ENCODE peak calls at places on chromosomes 4 and X, in seven cellular contexts. S, V, P, O, C, H and E are unnamed samples.

GRCh38 chr4:5424901-5425300 is 283.5 kb downstream of the EVC2 start:
- DNase-seq in H (no peak), C (no peak), P (no peak), V (no peak), S (no peak), O (no peak), E (peak; percentile 75)

GRCh38 chr4:3193531-3194203 is 55.3 kb upstream of the MSANTD1 start:
- DNase-seq in H (peak; percentile 51), P (no peak), C (no peak), S (no peak), O (no peak), V (peak; percentile 48), E (no peak)

GRCh38 chr4:76733380-76733779 is 164.6 kb downstream of the SOWAHB start:
- DNase-seq in H (peak; percentile 46), O (no peak), V (no peak), S (no peak), C (no peak), P (peak; percentile 52), E (no peak)

GRCh38 chr4:21986312-21986711 is 37.7 kb upstream of the KCNIP4 start:
- DNase-seq in S (no peak), P (no peak), O (no peak), V (no peak), H (no peak), C (no peak), E (no peak)

GRCh38 chr4:179596621-179597020 is 2154.4 kb upstream of the AGA start:
- DNase-seq in C (no peak), H (no peak), P (no peak), S (no peak), V (no peak), O (no peak), E (no peak)

GRCh38 chr4:7073526-7074390 is 5.9 kb upstream of the GRPEL1 start:
- DNase-seq in C (no peak), O (no peak), H (peak; percentile 83), P (no peak), S (no peak), V (peak; percentile 53), E (no peak)

GRCh38 chrX:13485167-13485566 is 84.2 kb upstream of the EGFL6 start:
- DNase-seq in H (no peak), C (no peak), O (no peak), S (no peak), V (no peak), P (peak; percentile 22), E (no peak)

GRCh38 chrX:25878806-25879205 is 259.3 kb upstream of the MAGEB18 start:
- DNase-seq in P (no peak), S (no peak), V (no peak), H (no peak), C (no peak), O (no peak), E (no peak)

GRCh38 chr4:19130836-19131235 is 1109.3 kb upstream of the LCORL start:
- DNase-seq in H (no peak), V (no peak), O (no peak), S (no peak), P (no peak), C (no peak), E (no peak)

GRCh38 chr4:54233697-54234496 is 4.8 kb downstream of the PDGFRA start:
- DNase-seq in O (peak; percentile 60), P (peak; percentile 80), S (peak; percentile 82), H (peak; percentile 90), V (peak; percentile 93), C (peak; percentile 80), E (peak; percentile 92)

GRCh38 chr4:135236035-135236434 is 1034.4 kb upstream of the PABPC4L start:
- DNase-seq in V (no peak), H (no peak), S (no peak), P (no peak), C (no peak), O (no peak), E (no peak)

GRCh38 chr4:77023920-77024319 is 51.9 kb downstream of the CCNI start:
- DNase-seq in S (no peak), C (peak; percentile 80), P (no peak), O (no peak), H (no peak), V (no peak), E (no peak)

GRCh38 chrX:24990585-24990984 is 25.2 kb downstream of the ARX start:
- DNase-seq in P (no peak), V (no peak), C (no peak), O (no peak), H (no peak), S (no peak), E (no peak)

GRCh38 chr4:87521757-87522374 is 7.3 kb downstream of the SPARCL1 start:
- DNase-seq in O (no peak), C (no peak), P (no peak), V (no peak), H (peak; percentile 97), S (no peak), E (no peak)

GRCh38 chr4:118338518-118338917 is 14.3 kb downstream of the PRSS12 start:
- DNase-seq in H (no peak), O (no peak), S (no peak), C (no peak), V (no peak), P (no peak), E (no peak)

GRCh38 chrX:66632986-66633385 is 5.9 kb downstream of the EDA2R start:
- DNase-seq in V (peak; percentile 54), C (no peak), P (no peak), O (no peak), S (no peak), H (no peak), E (no peak)

GRCh38 chrX:119756926-119757635 is 1.3 kb upstream of the SOWAHD start:
- DNase-seq in P (peak; percentile 26), H (no peak), C (no peak), V (no peak), O (no peak), S (no peak), E (peak; percentile 74)

GRCh38 chrX:153727108-153727931 is 2.7 kb downstream of the ABCD1 start:
- DNase-seq in S (peak; percentile 36), H (no peak), O (peak; percentile 73), C (peak; percentile 81), V (peak; percentile 31), P (peak; percentile 63), E (peak; percentile 80)

GRCh38 chr4:53490965-53491622 is 100.2 kb downstream of the LNX1 start:
- DNase-seq in O (peak; percentile 22), V (peak; percentile 95), H (peak; percentile 72), S (peak; percentile 48), P (peak; percentile 30), C (no peak), E (no peak)

GRCh38 chr4:82358773-82359324 is 14.9 kb downstream of the HNRNPD start:
- DNase-seq in O (no peak), S (no peak), C (no peak), V (peak; percentile 33), H (no peak), P (no peak), E (no peak)

GRCh38 chr4:82354788-82355187 is 19.0 kb downstream of the HNRNPD start:
- DNase-seq in H (no peak), V (no peak), S (no peak), O (no peak), C (no peak), P (no peak), E (no peak)

GRCh38 chr4:82352825-82353370 is 20.9 kb downstream of the HNRNPD start:
- DNase-seq in O (no peak), C (no peak), V (peak; percentile 22), S (no peak), P (no peak), H (no peak), E (no peak)

GRCh38 chr4:82360298-82361177 is 13.3 kb downstream of the HNRNPD start:
- DNase-seq in O (no peak), C (no peak), P (no peak), V (peak; percentile 79), S (no peak), H (peak; percentile 49), E (no peak)

GRCh38 chr4:82357640-82358039 is 16.2 kb downstream of the HNRNPD start:
- DNase-seq in O (no peak), P (no peak), V (no peak), C (no peak), S (no peak), H (no peak), E (no peak)
- H3K4me1 ChIP-seq in O (no peaks in the 10 kb centered on the region), P (peaks cover 14% of the 10 kb centered on the region), V (peaks cover 49% of the 10 kb centered on the region), C (no peaks in the 10 kb centered on the region), S (no peaks in the 10 kb centered on the region), H (no peaks in the 10 kb centered on the region), E (peaks cover 34% of the 10 kb centered on the region)

GRCh38 chrX:136193771-136194170 is 46.4 kb downstream of the FHL1 start:
- DNase-seq in V (no peak), C (no peak), P (no peak), H (no peak), O (no peak), S (no peak), E (no peak)

GRCh38 chrX:136192839-136193414 is 45.6 kb downstream of the FHL1 start:
- DNase-seq in O (no peak), C (no peak), H (no peak), P (no peak), S (no peak), V (peak; percentile 48), E (no peak)

GRCh38 chrX:136196691-136197155 is 49.4 kb downstream of the FHL1 start:
- DNase-seq in V (peak; percentile 47), H (no peak), O (no peak), C (no peak), P (no peak), S (no peak), E (no peak)

GRCh38 chrX:136194546-136194945 is 47.2 kb downstream of the FHL1 start:
- DNase-seq in H (no peak), C (no peak), S (no peak), P (no peak), O (no peak), V (no peak), E (no peak)

GRCh38 chrX:136195247-136195646 is 47.9 kb downstream of the FHL1 start:
- DNase-seq in V (no peak), C (no peak), S (no peak), H (no peak), O (no peak), P (no peak), E (no peak)
- H3K4me1 ChIP-seq in V (peaks cover 75% of the 10 kb centered on the region), C (no peaks in the 10 kb centered on the region), S (peaks cover 7% of the 10 kb centered on the region), H (peaks cover 2% of the 10 kb centered on the region), O (no peaks in the 10 kb centered on the region), P (peaks cover 6% of the 10 kb centered on the region), E (peaks cover 3% of the 10 kb centered on the region)

DNA sequence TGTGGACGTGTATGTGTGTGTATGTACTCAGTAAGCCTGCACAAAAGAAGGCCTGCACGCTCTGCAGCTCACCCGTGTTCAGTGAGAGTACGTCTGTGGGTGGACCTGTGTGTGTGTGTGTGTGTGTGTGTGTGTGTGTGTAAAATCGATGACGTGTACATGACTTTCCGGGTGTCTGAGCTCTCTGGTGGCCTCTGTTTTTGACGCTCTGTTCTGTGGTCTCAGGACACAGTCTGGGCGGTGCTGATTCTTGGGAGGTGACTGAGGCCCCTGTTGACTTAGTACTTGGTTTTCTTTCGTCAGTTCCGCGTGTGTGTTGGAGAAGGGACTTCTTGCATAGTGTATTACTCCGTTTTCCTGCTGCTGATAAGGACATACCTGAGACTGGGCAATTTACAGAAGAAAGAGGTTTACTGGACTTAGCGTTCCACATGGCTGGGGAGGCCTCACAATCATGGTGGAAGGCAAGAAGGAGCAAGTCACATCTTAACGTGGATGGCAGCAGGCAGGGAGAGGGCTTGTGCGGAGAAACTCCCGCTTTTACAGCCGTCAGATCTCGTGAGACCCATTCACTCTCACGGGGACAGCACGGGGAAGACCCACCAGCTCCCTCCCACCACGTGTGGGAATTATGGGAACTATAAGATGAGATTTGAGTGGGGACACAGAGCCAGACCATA is 24.3 kb downstream of the UVSSA start:
- DNase-seq in H (no peak), V (no peak), C (no peak), S (no peak), P (no peak), O (no peak), E (no peak)
- H3K4me1 ChIP-seq in H (no peaks in the 10 kb centered on the region), V (no peaks in the 10 kb centered on the region), C (no peaks in the 10 kb centered on the region), S (no peaks in the 10 kb centered on the region), P (no peaks in the 10 kb centered on the region), O (no peaks in the 10 kb centered on the region), E (no peaks in the 10 kb centered on the region)

GRCh38 chr4:182207806-182208483 is 35.3 kb upstream of the TENM3 start:
- DNase-seq in S (no peak), C (no peak), O (no peak), V (peak; percentile 83), P (no peak), H (no peak), E (no peak)
- H3K4me1 ChIP-seq in S (no peaks in the 10 kb centered on the region), C (no peaks in the 10 kb centered on the region), O (no peaks in the 10 kb centered on the region), V (peaks cover 41% of the 10 kb centered on the region), P (no peaks in the 10 kb centered on the region), H (no peaks in the 10 kb centered on the region), E (no peaks in the 10 kb centered on the region)